ENCODE peak calls at places on chromosomes 1 and 21, in ten cellular contexts. V is IMR-90, Z is transverse colon, M is heart left ventricle, P is esophagus squamous epithelium, A is breast epithelium, B is upper lobe of left lung, W is suprapubic skin, E is body of pancreas, U is prostate gland. K is an unnamed sample.

GRCh38 chr21:41725421-41726021 is 41.3 kb downstream of the RIPK4 start:
- DNase-seq in V (no peak), Z (no peak), M (no peak), P (no peak), A (no peak), B (no peak), W (no peak), E (no peak), U (peak), K (no peak)

GRCh38 chr1:16351994-16352841 is at the start of gene FBXO42:
- DNase-seq in V (peak), Z (peak), M (peak), P (peak), A (peak), B (peak), W (peak), E (peak), U (peak), K (no peak)

GRCh38 chr1:193909406-193909805 is 723.0 kb upstream of the B3GALT2 start:
- DNase-seq in V (no peak), Z (no peak), M (no peak), P (no peak), A (no peak), B (no peak), W (no peak), E (no peak), U (no peak), K (no peak)

GRCh38 chr1:203508463-203508862 is 14.5 kb downstream of the OPTC start:
- DNase-seq in V (no peak), Z (no peak), M (peak), P (no peak), A (no peak), B (no peak), W (no peak), E (no peak), U (no peak), K (no peak)

GRCh38 chr1:208163542-208163941 is 80.6 kb downstream of the PLXNA2 start:
- DNase-seq in V (no peak), Z (no peak), M (no peak), P (no peak), A (no peak), B (no peak), W (no peak), E (no peak), U (no peak), K (no peak)

GRCh38 chr1:231778009-231778719 is 151.6 kb downstream of the DISC1 start:
- DNase-seq in V (peak), Z (peak), M (peak), P (no peak), A (peak), B (peak), W (no peak), E (no peak), U (peak), K (no peak)

GRCh38 chr1:219535021-219535420 is 77.9 kb downstream of the ZC3H11B start:
- DNase-seq in V (no peak), Z (no peak), M (no peak), P (no peak), A (no peak), B (no peak), W (no peak), E (no peak), U (no peak), K (no peak)

GRCh38 chr21:18155508-18156193 is 89.0 kb upstream of the CHODL start:
- DNase-seq in V (no peak), Z (no peak), M (no peak), P (no peak), A (no peak), B (no peak), W (no peak), E (no peak), U (no peak), K (no peak)

GRCh38 chr1:13600762-13601483 is 17.3 kb downstream of the PDPN start:
- DNase-seq in V (no peak), Z (no peak), M (peak), P (no peak), A (no peak), B (peak), W (no peak), E (no peak), U (no peak), K (no peak)

GRCh38 chr1:78089015-78089414 is 43.2 kb downstream of the GIPC2 start:
- DNase-seq in V (no peak), Z (no peak), M (no peak), P (no peak), A (no peak), B (no peak), W (no peak), E (no peak), U (no peak), K (no peak)

GRCh38 chr1:82059931-82060330 is 259.2 kb downstream of the ADGRL2 start:
- DNase-seq in V (no peak), Z (no peak), M (no peak), P (no peak), A (no peak), B (no peak), W (no peak), E (no peak), U (no peak), K (no peak)

GRCh38 chr1:48055854-48056253 is 58.7 kb upstream of the TRABD2B start:
- DNase-seq in V (no peak), Z (no peak), M (no peak), P (no peak), A (no peak), B (no peak), W (no peak), E (peak), U (no peak), K (no peak)

GRCh38 chr21:28138272-28138671 is 854.4 kb downstream of the LTN1 start:
- DNase-seq in V (peak), Z (no peak), M (no peak), P (no peak), A (no peak), B (no peak), W (no peak), E (no peak), U (no peak), K (no peak)

GRCh38 chr1:241870290-241870689 is 22.3 kb downstream of the EXO1 start:
- DNase-seq in V (no peak), Z (no peak), M (no peak), P (no peak), A (no peak), B (no peak), W (no peak), E (no peak), U (no peak), K (no peak)

GRCh38 chr1:197907846-197908616 is 5.6 kb downstream of the C1orf53 start:
- DNase-seq in V (no peak), Z (no peak), M (no peak), P (no peak), A (no peak), B (no peak), W (no peak), E (no peak), U (no peak), K (peak)

GRCh38 chr1:64843675-64844074 is 98.8 kb downstream of the RAVER2 start:
- DNase-seq in V (no peak), Z (no peak), M (no peak), P (no peak), A (no peak), B (no peak), W (no peak), E (no peak), U (no peak), K (no peak)

GRCh38 chr1:15243275-15244043 is 3.6 kb upstream of the FHAD1 start:
- DNase-seq in V (peak), Z (no peak), M (no peak), P (no peak), A (no peak), B (no peak), W (no peak), E (no peak), U (no peak), K (no peak)

GRCh38 chr1:154848983-154849382 is 21.1 kb downstream of the KCNN3 start:
- DNase-seq in V (no peak), Z (no peak), M (no peak), P (no peak), A (no peak), B (no peak), W (no peak), E (no peak), U (no peak), K (no peak)

GRCh38 chr1:154847891-154848290 is 22.2 kb downstream of the KCNN3 start:
- DNase-seq in V (no peak), Z (no peak), M (no peak), P (no peak), A (no peak), B (no peak), W (no peak), E (peak), U (no peak), K (no peak)

GRCh38 chr1:154845174-154845573 is 24.9 kb downstream of the KCNN3 start:
- DNase-seq in V (no peak), Z (no peak), M (peak), P (no peak), A (no peak), B (no peak), W (no peak), E (no peak), U (no peak), K (no peak)

GRCh38 chr1:154845879-154846278 is 24.2 kb downstream of the KCNN3 start:
- DNase-seq in V (no peak), Z (no peak), M (no peak), P (no peak), A (no peak), B (no peak), W (no peak), E (no peak), U (no peak), K (no peak)

DNA sequence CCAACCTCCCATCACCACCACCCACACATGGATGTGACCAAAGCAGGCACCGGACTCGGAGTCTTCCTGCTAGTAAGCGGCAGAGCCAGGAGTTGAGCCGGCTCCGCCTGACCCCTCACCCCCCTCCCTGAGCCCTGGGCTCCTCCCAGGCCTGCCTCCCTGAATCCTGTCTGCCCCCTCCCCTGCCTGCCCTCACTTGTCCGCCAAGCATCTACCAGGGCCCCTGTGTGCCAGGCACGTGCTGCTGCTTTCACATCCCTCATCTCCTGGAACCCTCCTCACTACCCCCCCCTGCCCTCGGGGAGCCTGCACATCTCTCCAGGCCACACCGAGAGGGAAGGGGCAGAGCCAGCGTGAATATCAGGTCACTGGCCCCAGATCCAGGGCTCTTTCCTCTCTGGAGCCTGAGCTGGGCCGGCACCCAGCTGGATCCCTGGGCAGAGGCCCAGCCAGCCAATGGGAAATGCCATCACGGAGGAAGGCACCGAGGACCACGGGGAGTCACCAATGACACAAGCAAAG is 23.1 kb downstream of the KCNN3 start:
- DNase-seq in V (no peak), Z (no peak), M (no peak), P (no peak), A (no peak), B (no peak), W (no peak), E (no peak), U (no peak), K (no peak)
- H3K27ac ChIP-seq in V (no peak), Z (no peak), M (no peak), P (no peak), A (no peak), B (no peak), W (no peak), E (no peak), U (no peak), K (no peak)

GRCh38 chr1:101409102-101409501 is 172.3 kb downstream of the S1PR1 start:
- DNase-seq in V (no peak), Z (no peak), M (no peak), P (no peak), A (no peak), B (no peak), W (no peak), E (no peak), U (no peak), K (no peak)
- TF ChIP-seq POLR2A in V (no peak), Z (no peak), M (no peak), P (no peak), A (no peak), B (no peak), W (no peak), E (no peak), U (no peak), K (no peak)

DNA sequence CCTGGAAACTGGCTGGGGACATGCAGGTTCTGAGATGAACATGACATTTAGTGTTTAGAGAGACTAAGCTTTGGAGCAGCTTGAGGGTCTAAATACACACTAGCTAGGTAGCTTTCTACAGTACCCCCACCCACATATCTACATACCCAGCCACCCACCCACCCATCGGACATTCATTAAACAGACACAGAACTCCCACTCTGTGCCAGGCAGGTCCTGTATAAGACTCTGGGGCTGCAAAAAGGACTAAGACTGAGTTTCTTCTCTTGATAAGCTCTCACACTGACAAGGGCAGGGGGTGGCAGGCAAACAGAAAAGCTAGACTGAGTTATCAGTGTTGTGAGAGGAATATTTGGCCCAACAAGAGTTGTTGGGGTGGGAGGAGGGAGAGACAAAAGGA is 6.7 kb downstream of the MAP7D1 start:
- DNase-seq in V (no peak), Z (no peak), M (no peak), P (no peak), A (no peak), B (no peak), W (no peak), E (no peak), U (no peak), K (no peak)
- H3K27ac ChIP-seq in V (no peak), Z (peak), M (peak), P (peak), A (peak), B (peak), W (peak), E (peak), U (peak), K (peak)

GRCh38 chr1:93151474-93151873 is 28.7 kb downstream of the TMED5 start:
- DNase-seq in V (no peak), Z (no peak), M (no peak), P (no peak), A (no peak), B (no peak), W (no peak), E (no peak), U (no peak), K (no peak)

GRCh38 chr1:93150729-93151128 is 29.5 kb downstream of the TMED5 start:
- DNase-seq in V (no peak), Z (no peak), M (no peak), P (no peak), A (no peak), B (no peak), W (no peak), E (no peak), U (no peak), K (no peak)

GRCh38 chr1:93152835-93153234 is 27.4 kb downstream of the TMED5 start:
- DNase-seq in V (no peak), Z (no peak), M (no peak), P (no peak), A (no peak), B (no peak), W (no peak), E (no peak), U (no peak), K (no peak)

GRCh38 chr1:93143729-93144229 is 36.4 kb downstream of the TMED5 start:
- DNase-seq in V (no peak), Z (no peak), M (no peak), P (no peak), A (no peak), B (no peak), W (no peak), E (no peak), U (no peak), K (no peak)

DNA sequence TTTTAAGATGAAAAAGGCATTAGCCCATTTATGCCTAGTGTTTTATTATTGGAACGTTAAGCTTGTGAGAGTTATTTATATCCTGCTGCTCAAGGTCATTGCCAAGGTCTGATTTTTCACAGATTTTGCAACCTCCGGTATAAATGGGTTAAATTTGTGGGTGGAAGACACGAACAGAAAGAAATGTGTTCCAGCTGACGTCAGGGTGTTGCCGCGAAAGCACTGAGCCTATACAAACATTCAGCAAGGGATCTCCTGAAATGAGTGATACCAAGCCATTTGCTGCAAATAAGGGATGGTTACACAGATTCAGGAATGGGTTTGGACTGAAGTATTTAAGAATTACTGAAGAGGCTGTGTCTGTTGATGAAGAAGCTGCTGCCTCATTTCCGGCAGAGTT is 32.2 kb downstream of the TMED5 start:
- DNase-seq in V (peak), Z (no peak), M (no peak), P (no peak), A (no peak), B (no peak), W (no peak), E (no peak), U (no peak), K (no peak)
- TF ChIP-seq POLR2A in V (no peak), Z (no peak), M (no peak), P (no peak), A (no peak), B (no peak), W (no peak), E (no peak), U (no peak), K (no peak)

GRCh38 chr1:8965121-8965820 is 19.6 kb downstream of the CA6 start:
- DNase-seq in V (no peak), Z (no peak), M (no peak), P (no peak), A (no peak), B (peak), W (no peak), E (no peak), U (no peak), K (no peak)

GRCh38 chr1:8966606-8967005 is 20.9 kb downstream of the CA6 start:
- DNase-seq in V (no peak), Z (no peak), M (no peak), P (no peak), A (no peak), B (peak), W (no peak), E (no peak), U (no peak), K (no peak)

GRCh38 chr1:8963940-8964339 is 18.3 kb downstream of the CA6 start:
- DNase-seq in V (no peak), Z (no peak), M (no peak), P (no peak), A (no peak), B (no peak), W (no peak), E (no peak), U (no peak), K (no peak)

GRCh38 chr1:8962812-8963669 is 17.4 kb downstream of the CA6 start:
- DNase-seq in V (no peak), Z (peak), M (no peak), P (no peak), A (no peak), B (peak), W (no peak), E (peak), U (no peak), K (no peak)
- H3K27ac ChIP-seq in V (no peak), Z (no peak), M (no peak), P (no peak), A (no peak), B (no peak), W (no peak), E (no peak), U (no peak), K (no peak)

GRCh38 chr1:21933397-21934248 is 3.5 kb downstream of the HSPG2 start:
- DNase-seq in V (no peak), Z (peak), M (peak), P (no peak), A (peak), B (peak), W (no peak), E (peak), U (peak), K (no peak)
- TF ChIP-seq POLR2A in V (no peak), Z (no peak), M (no peak), P (no peak), A (no peak), B (peak), W (no peak), E (peak), U (peak), K (no peak)

GRCh38 chr1:167000546-167000945 is 11.5 kb downstream of the MAEL start:
- DNase-seq in V (no peak), Z (no peak), M (no peak), P (no peak), A (no peak), B (no peak), W (no peak), E (no peak), U (no peak), K (no peak)
- H3K27ac ChIP-seq in V (no peak), Z (no peak), M (no peak), P (no peak), A (no peak), B (no peak), W (no peak), E (no peak), U (no peak), K (no peak)

DNA sequence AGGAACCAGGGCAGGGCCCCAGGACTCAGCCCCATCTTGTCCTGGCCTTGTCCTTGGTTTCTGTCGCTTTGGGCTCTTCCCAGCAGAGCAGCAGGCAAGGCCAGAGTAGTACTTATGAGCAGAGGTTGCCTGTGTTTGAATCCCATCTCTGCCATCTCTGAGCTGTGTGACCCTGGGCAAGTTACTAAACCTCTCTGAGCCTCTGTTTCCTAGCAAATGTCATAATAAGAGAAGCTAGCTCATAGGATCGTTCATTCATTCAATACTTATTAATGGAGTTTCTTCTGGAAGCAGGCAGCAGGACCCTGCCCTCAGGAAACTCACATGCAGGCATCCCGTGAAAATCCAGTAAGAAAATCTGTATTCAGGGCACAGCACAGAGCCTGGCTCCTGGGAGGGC is 84.3 kb downstream of the FBXO2 start:
- DNase-seq in V (no peak), Z (no peak), M (no peak), P (no peak), A (no peak), B (no peak), W (no peak), E (no peak), U (no peak), K (no peak)
- TF ChIP-seq POLR2A in V (no peak), Z (no peak), M (no peak), P (no peak), A (no peak), B (no peak), W (no peak), E (no peak), U (no peak), K (no peak)